ENCODE peak calls at places on chromosome 16, in four cellular contexts. B is H1, N is esophagus muscularis mucosa, L is ovary. V is an unnamed sample.

GRCh38 chr16:80718480-80719220 is 85.7 kb downstream of the CDYL2 start:
- DNase-seq in N (peak; percentile 88), L (no peak), B (no peak), V (no peak)

GRCh38 chr16:51545951-51546350 is 394.9 kb upstream of the SALL1 start:
- DNase-seq in B (no peak), L (no peak), N (no peak), V (no peak)

GRCh38 chr16:528111-529011 is 849 bp downstream of the CAPN15 start:
- DNase-seq in B (no peak), N (no peak), L (peak; percentile 66), V (no peak)

GRCh38 chr16:22813946-22814325 is at the start of gene HS3ST2:
- DNase-seq in L (no peak), N (no peak), B (peak; percentile 83), V (peak; percentile 64)

GRCh38 chr16:56789360-56789759 is 59.4 kb downstream of the NUP93 start:
- DNase-seq in N (no peak), B (no peak), L (peak; percentile 43), V (no peak)

GRCh38 chr16:80725566-80726162 is 78.7 kb downstream of the CDYL2 start:
- DNase-seq in L (no peak), B (no peak), N (peak; percentile 78), V (no peak)

GRCh38 chr16:29985271-29985811 is 10.1 kb downstream of the HIRIP3 start:
- DNase-seq in N (no peak), L (no peak), B (no peak), V (no peak)

GRCh38 chr16:69513180-69513966 is 52.4 kb upstream of the NFAT5 start:
- DNase-seq in L (no peak), B (no peak), N (no peak), V (no peak)

GRCh38 chr16:77374384-77374783 is 60.5 kb downstream of the ADAMTS18 start:
- DNase-seq in B (no peak), L (no peak), N (no peak), V (no peak)

GRCh38 chr16:57977418-57978069 is 6.6 kb upstream of the CNGB1 start:
- DNase-seq in L (no peak), B (no peak), N (no peak), V (no peak)

GRCh38 chr16:48182979-48183537 is 27.3 kb upstream of the ABCC12 start:
- DNase-seq in N (no peak), L (no peak), B (no peak), V (peak; percentile 24)

GRCh38 chr16:3999479-3999868 is 116.8 kb downstream of the ADCY9 start:
- DNase-seq in B (no peak), L (peak; percentile 87), N (no peak), V (peak; percentile 82)

GRCh38 chr16:58393138-58393504 is 850 bp downstream of the GINS3 start:
- DNase-seq in B (no peak), L (no peak), N (no peak), V (no peak)

GRCh38 chr16:72255785-72256184 is 83.8 kb upstream of the PMFBP1 start:
- DNase-seq in N (no peak), B (no peak), L (no peak), V (no peak)

GRCh38 chr16:22671301-22672076 is 142.5 kb upstream of the HS3ST2 start:
- DNase-seq in L (no peak), B (peak; percentile 48), N (no peak), V (peak; percentile 54)

GRCh38 chr16:67248401-67249177 is at the start of gene SLC9A5:
- DNase-seq in N (no peak), L (peak; percentile 63), B (peak; percentile 75), V (peak; percentile 75)

GRCh38 chr16:70678121-70678897 is 7.5 kb downstream of the MTSS2 start:
- DNase-seq in L (peak; percentile 31), B (no peak), N (no peak), V (no peak)

GRCh38 chr16:52547834-52548215 is 882 bp upstream of the TOX3 start:
- DNase-seq in B (no peak), L (no peak), N (peak; percentile 29), V (no peak)

GRCh38 chr16:86428729-86429472 is 81.4 kb upstream of the FOXF1 start:
- DNase-seq in B (no peak), L (no peak), N (no peak), V (no peak)

DNA sequence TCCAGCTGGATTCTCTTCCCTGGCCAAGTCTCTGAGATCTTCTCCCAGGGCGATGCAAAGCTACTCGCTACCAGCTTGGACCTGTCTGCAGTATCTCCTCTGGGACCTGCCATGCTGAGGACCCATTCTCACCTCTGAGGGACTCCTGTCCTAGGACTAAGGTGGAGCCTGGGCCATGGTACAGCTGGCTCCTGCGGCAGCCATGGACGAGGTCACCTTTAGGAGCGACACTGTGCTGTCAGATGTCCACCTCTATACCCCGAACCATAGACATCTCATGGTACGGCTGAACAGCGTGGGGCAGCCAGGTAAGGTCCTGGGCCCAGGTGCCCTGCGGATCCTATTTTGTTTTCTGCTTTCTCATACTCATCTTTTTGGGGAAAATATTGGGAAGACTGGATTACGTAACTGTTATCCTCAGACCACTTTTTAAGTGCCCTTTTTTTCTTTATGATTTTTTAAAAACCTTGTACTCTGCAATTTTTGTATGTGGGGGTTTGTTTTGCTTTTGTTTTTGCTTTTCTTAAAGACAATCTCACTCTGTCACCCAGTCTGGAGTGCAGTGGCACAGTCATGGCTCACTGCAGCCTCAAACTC is 4.1 kb downstream of the METTL22 start:
- DNase-seq in L (no peak), B (no peak), N (no peak), V (peak; percentile 21)
- H3K4me1 ChIP-seq in L (no peaks in the 10 kb centered on the region), B (no peaks in the 10 kb centered on the region), N (peaks cover 23% of the 10 kb centered on the region), V (peaks cover 20% of the 10 kb centered on the region)

GRCh38 chr16:49520684-49521083 is 147.1 kb downstream of the C16orf78 start:
- DNase-seq in B (no peak), L (no peak), N (no peak), V (no peak)

GRCh38 chr16:49524578-49525315 is 151.1 kb downstream of the C16orf78 start:
- DNase-seq in N (no peak), B (no peak), L (peak; percentile 44), V (no peak)

GRCh38 chr16:49526966-49527365 is 153.4 kb downstream of the C16orf78 start:
- DNase-seq in N (no peak), L (no peak), B (no peak), V (no peak)

GRCh38 chr16:49521706-49522325 is 148.2 kb downstream of the C16orf78 start:
- DNase-seq in L (no peak), N (no peak), B (no peak), V (no peak)

GRCh38 chr16:49523435-49524159 is 150.0 kb downstream of the C16orf78 start:
- DNase-seq in L (no peak), B (no peak), N (no peak), V (no peak)
- H3K9me3 ChIP-seq in L (no peaks in the 10 kb centered on the region), B (no peaks in the 10 kb centered on the region), N (no peaks in the 10 kb centered on the region), V (no peaks in the 10 kb centered on the region)

DNA sequence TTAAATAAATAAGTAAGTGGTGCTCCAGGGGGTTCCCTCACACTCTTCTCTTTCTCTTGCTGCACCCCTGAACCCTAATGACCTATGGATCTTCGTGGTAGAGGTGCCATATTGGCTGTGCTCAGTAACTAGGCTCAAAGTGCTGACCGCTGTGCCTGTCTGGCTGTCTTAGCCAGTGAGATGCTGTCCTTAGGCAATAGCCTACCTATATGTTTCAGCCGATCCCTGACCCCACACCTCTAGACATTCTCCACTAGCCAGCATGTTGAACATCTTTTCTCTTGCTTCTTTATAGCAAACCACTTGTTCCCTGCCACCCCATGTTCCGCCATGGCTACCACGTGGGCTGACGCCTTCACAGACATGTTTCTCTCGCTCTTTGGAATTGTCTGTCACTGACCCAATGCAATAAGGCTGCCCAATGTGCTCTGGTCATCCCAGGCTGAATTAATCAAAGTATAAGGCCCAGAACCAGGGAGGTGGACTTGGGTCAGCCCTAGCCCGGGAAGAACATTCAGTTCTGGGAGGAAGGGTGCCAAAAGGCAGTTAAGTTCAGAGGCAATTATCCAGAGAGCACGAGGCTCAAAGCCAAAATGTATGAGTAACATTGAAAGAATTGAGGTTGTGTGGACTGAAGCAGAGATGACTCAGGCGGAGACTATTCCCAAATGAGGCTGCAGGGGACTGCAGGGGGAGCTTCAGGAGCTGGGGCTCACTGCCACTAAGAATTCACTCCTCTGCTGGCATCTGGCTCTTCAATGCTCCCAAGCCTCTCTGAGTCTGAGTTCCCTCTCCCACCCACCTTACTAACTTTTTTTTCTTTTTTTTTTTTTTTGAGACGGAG is 28.7 kb upstream of the TNRC6A start:
- DNase-seq in L (peak; percentile 72), B (no peak), N (peak; percentile 96), V (peak; percentile 96)
- TF ChIP-seq EP300 in L (peak; percentile 74), B (no peak), N (peak; percentile 78), V (peak; percentile 97)

DNA sequence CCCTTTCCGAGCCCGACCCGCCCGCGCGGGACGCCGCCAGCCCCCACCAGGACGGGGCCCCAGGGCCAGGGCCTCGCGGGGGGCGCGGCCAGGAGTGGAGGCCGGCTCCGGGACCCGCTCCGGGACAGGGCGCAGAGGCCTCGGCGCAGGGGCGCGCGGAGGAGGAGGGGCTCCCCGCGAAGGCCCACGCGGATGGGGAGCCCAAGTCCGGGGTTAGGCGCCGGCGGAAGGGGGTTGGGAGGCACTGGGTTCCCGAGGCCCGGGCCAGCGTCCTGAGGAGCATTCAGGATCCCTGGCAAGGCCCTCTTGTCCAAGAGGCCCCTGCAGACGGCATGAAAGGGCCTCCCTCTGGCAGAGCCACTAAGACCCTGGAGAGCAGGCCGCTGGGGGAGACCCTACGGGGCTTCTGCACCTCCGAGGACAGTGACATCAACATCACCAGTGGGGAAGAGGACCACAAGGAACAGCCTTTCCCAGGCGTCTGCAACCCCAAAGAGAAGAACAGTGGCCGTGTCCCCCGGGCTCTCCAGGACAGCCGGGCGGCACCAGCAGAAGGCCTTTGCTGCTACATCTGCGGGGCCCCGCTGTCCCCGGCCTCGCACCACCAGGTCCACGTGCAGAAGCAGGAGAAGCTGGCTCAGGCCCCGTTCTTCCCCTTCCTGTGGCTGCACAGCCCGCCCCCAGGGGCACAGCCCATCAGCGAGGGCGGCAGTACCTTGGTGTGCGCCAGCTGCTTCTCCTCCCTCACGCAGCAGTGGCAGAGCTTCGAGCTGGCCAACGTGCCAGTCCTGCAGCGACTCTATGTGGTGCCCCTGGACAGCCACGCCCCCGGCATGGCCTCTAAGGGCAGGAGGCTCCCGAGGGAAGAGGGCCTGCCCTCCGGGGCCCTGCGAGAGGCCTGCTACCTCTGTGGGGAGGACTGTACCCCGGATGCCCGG is 58.1 kb upstream of the CIBAR2 start:
- DNase-seq in N (no peak), L (no peak), B (no peak), V (no peak)
- H3K4me1 ChIP-seq in N (peaks cover 91% of the 10 kb centered on the region), L (peaks cover 28% of the 10 kb centered on the region), B (peaks cover 6% of the 10 kb centered on the region), V (peaks cover 87% of the 10 kb centered on the region)

GRCh38 chr16:89845417-89845816 is 17.1 kb downstream of the SPIRE2 start:
- DNase-seq in B (no peak), L (no peak), N (no peak), V (no peak)

GRCh38 chr16:89844739-89845339 is 16.6 kb downstream of the SPIRE2 start:
- DNase-seq in B (no peak), N (no peak), L (no peak), V (no peak)

GRCh38 chr16:89841275-89841674 is 13.0 kb downstream of the SPIRE2 start:
- DNase-seq in N (no peak), B (no peak), L (no peak), V (no peak)

GRCh38 chr16:89843409-89844350 is 15.4 kb downstream of the SPIRE2 start:
- DNase-seq in B (no peak), N (no peak), L (no peak), V (no peak)

GRCh38 chr16:89842471-89843408 is 14.5 kb downstream of the SPIRE2 start:
- DNase-seq in B (no peak), L (no peak), N (no peak), V (no peak)
- H3K9me3 ChIP-seq in B (no peaks in the 10 kb centered on the region), L (no peaks in the 10 kb centered on the region), N (no peaks in the 10 kb centered on the region), V (no peaks in the 10 kb centered on the region)

V was measured in sigmoid colon.